ENCODE peak calls at places on chromosome 5, in seven cellular contexts. S is AG04450; E is RPMI8226; L is stimulated activated CD4-positive, alpha-beta T cell treated with anti-CD3 and anti-CD28 coated beads, Interleukin-2, amount 100 ng/mL, for 48 hours; Y is ACHN; K is activated effector memory CD4-positive, alpha-beta T cell treated with Interleukin-2 at 50 U/mL for 16 hours; F is keratinocyte. W is an unnamed sample.

GRCh38 chr5:112885001-112885400 is 23.9 kb downstream of the SRP19 start:
- DNase-seq in L (no peak), F (no peak), Y (no peak), K (no peak), E (no peak), S (no peak), W (no peak)

GRCh38 chr5:61970218-61970617 is 335.8 kb upstream of the KIF2A start:
- DNase-seq in L (no peak), S (no peak), K (no peak), E (no peak), F (no peak), Y (no peak), W (no peak)

GRCh38 chr5:99004960-99005359 is 76.2 kb upstream of the CHD1 start:
- DNase-seq in S (no peak), Y (no peak), F (no peak), E (no peak), K (no peak), L (no peak), W (no peak)

GRCh38 chr5:59351076-59351794 is 542.3 kb downstream of the PDE4D start:
- DNase-seq in L (no peak), S (no peak), F (no peak), Y (no peak), K (no peak), E (no peak), W (no peak)

GRCh38 chr5:155116456-155117251 is 103.1 kb downstream of the KIF4B start:
- DNase-seq in F (no peak), K (no peak), S (no peak), L (no peak), Y (no peak), E (no peak), W (no peak)

GRCh38 chr5:33631139-33631538 is 190.4 kb downstream of the TARS1 start:
- DNase-seq in K (no peak), Y (no peak), E (no peak), S (no peak), F (no peak), L (no peak), W (no peak)

GRCh38 chr5:168552146-168552545 is 23.0 kb downstream of the FBLL1 start:
- DNase-seq in F (no peak), L (no peak), Y (peak), S (peak), E (no peak), K (no peak), W (no peak)

GRCh38 chr5:56668996-56669395 is 146.4 kb upstream of the MAP3K1 start:
- DNase-seq in L (no peak), S (no peak), Y (no peak), F (no peak), K (no peak), E (peak), W (no peak)

GRCh38 chr5:159187674-159188164 is 21.6 kb downstream of the RNF145 start:
- DNase-seq in S (no peak), F (no peak), Y (no peak), E (no peak), K (no peak), L (no peak), W (no peak)

GRCh38 chr5:103512506-103512905 is 50.1 kb downstream of the NUDT12 start:
- DNase-seq in Y (no peak), K (no peak), E (no peak), S (no peak), F (no peak), L (no peak), W (no peak)

GRCh38 chr5:2889946-2890475 is 138.5 kb upstream of the IRX2 start:
- DNase-seq in K (no peak), L (no peak), E (no peak), F (no peak), S (no peak), Y (no peak), W (no peak)

GRCh38 chr5:95664204-95664786 is 17.7 kb downstream of the RFESD start:
- DNase-seq in K (no peak), S (no peak), F (no peak), Y (peak), L (peak), E (peak), W (no peak)

GRCh38 chr5:55276771-55277170 is 30.7 kb downstream of the DHX29 start:
- DNase-seq in E (no peak), L (no peak), S (no peak), F (no peak), Y (no peak), K (no peak), W (peak)

GRCh38 chr5:123721721-123722276 is 209.8 kb downstream of the CSNK1G3 start:
- DNase-seq in L (no peak), K (no peak), S (no peak), E (peak), F (no peak), Y (no peak), W (no peak)

GRCh38 chr5:178505639-178506407 is 84.4 kb downstream of the COL23A1 start:
- DNase-seq in K (no peak), E (no peak), F (no peak), S (no peak), L (no peak), Y (no peak), W (no peak)

GRCh38 chr5:122144236-122144635 is 14.9 kb downstream of the ZNF474 start:
- DNase-seq in Y (no peak), F (no peak), L (no peak), E (no peak), S (no peak), K (no peak), W (no peak)

GRCh38 chr5:139394123-139394653 is 716 bp downstream of the PROB1 start:
- DNase-seq in L (peak), F (no peak), S (no peak), Y (no peak), E (peak), K (peak), W (no peak)

GRCh38 chr5:72467987-72468386 is 39.2 kb downstream of the ZNF366 start:
- DNase-seq in F (peak), Y (no peak), K (no peak), L (no peak), S (no peak), E (no peak), W (no peak)

GRCh38 chr5:159096555-159097460 is 2.9 kb downstream of the EBF1 start:
- DNase-seq in Y (no peak), L (no peak), S (no peak), F (no peak), K (no peak), E (no peak), W (no peak)

GRCh38 chr5:83472213-83472507 is 616 bp downstream of the VCAN start:
- DNase-seq in S (no peak), L (no peak), E (no peak), F (no peak), K (no peak), Y (peak), W (no peak)

GRCh38 chr5:176955895-176956294 is 50.7 kb downstream of the UIMC1 start:
- DNase-seq in K (no peak), L (no peak), Y (no peak), S (no peak), F (no peak), E (no peak), W (no peak)

GRCh38 chr5:126015244-126016054 is 407.8 kb upstream of the GRAMD2B start:
- DNase-seq in Y (no peak), F (no peak), K (no peak), L (no peak), S (no peak), E (no peak), W (peak)

GRCh38 chr5:151451626-151452520 is 4.5 kb downstream of the SLC36A1 start:
- DNase-seq in L (no peak), Y (peak), K (no peak), S (peak), E (no peak), F (no peak), W (no peak)

GRCh38 chr5:133265720-133266575 is 214.1 kb downstream of the HSPA4 start:
- DNase-seq in F (no peak), Y (no peak), S (no peak), E (no peak), L (no peak), K (no peak), W (no peak)

GRCh38 chr5:159642379-159642778 is 273.9 kb upstream of the ADRA1B start:
- DNase-seq in S (no peak), Y (no peak), L (no peak), F (no peak), K (no peak), E (no peak), W (no peak)

GRCh38 chr5:91381134-91381773 is 1.9 kb downstream of the ARRDC3 start:
- DNase-seq in E (no peak), Y (no peak), L (no peak), S (no peak), K (no peak), F (no peak), W (no peak)

GRCh38 chr5:168601972-168602371 is 22.8 kb upstream of the PANK3 start:
- DNase-seq in F (no peak), Y (no peak), K (no peak), E (no peak), L (no peak), S (no peak), W (no peak)

GRCh38 chr5:141326088-141326854 is 4.0 kb upstream of the PCDHGA1 start:
- DNase-seq in K (peak), F (no peak), L (peak), E (peak), Y (no peak), S (peak), W (no peak)

GRCh38 chr5:160293901-160294561 is 18.3 kb downstream of the CCNJL start:
- DNase-seq in F (no peak), L (no peak), Y (no peak), K (no peak), E (no peak), S (no peak), W (no peak)

GRCh38 chr5:96096724-96097123 is 135.1 kb upstream of the ELL2 start:
- DNase-seq in E (no peak), F (no peak), Y (no peak), S (no peak), L (no peak), K (no peak), W (no peak)

GRCh38 chr5:15009420-15009819 is 137.8 kb upstream of the ANKH start:
- DNase-seq in Y (peak), S (no peak), L (no peak), E (peak), K (no peak), F (peak), W (peak)

GRCh38 chr5:6742081-6742758 is 29.0 kb downstream of the TENT4A start:
- DNase-seq in Y (no peak), L (no peak), S (no peak), F (no peak), K (no peak), E (no peak), W (no peak)

GRCh38 chr5:142798099-142798768 is 28.1 kb downstream of the ARHGAP26 start:
- DNase-seq in F (no peak), S (no peak), L (no peak), K (no peak), E (no peak), Y (no peak), W (no peak)

GRCh38 chr5:103505581-103506305 is 56.8 kb downstream of the NUDT12 start:
- DNase-seq in L (no peak), S (peak), K (no peak), E (no peak), F (no peak), Y (no peak), W (no peak)

W was measured in kidney epithelial cell.